ENCODE peak calls at places on chromosomes 11 and 22, in ten cellular contexts. X is astrocyte of the spinal cord, D is cerebellar cortex, C is left ventricle myocardium inferior, J is brain microvascular endothelial cell, O is substantia nigra, T is adrenal gland, S is GDM1, U is AML-193, H is hippocampal formation. Z is an unnamed sample.

GRCh38 chr11:94120946-94121345 is 7.7 kb upstream of the PANX1 start:
- DNase-seq in X (peak; percentile 83), D (no peak), C (no peak), J (peak; percentile 87), O (no peak), T (no peak), S (no peak), U (no peak), H (no peak), Z (no peak)

GRCh38 chr11:6771926-6772898 is at the start of gene OR2AG2:
- DNase-seq in X (no peak), D (no peak), C (no peak), J (no peak), O (peak; percentile 8), T (peak; percentile 17), S (no peak), U (peak; percentile 74), H (no peak), Z (no peak)

GRCh38 chr11:106770489-106771100 is 247.7 kb downstream of the GUCY1A2 start:
- DNase-seq in X (no peak), D (no peak), C (no peak), J (no peak), O (no peak), T (no peak), S (no peak), U (peak; percentile 21), H (no peak), Z (no peak)

GRCh38 chr11:107799245-107799859 is 59.2 kb downstream of the SLC35F2 start:
- DNase-seq in X (peak; percentile 66), D (peak; percentile 68), C (peak; percentile 52), J (peak; percentile 80), O (peak; percentile 43), T (peak; percentile 83), S (peak; percentile 9), U (peak; percentile 51), H (peak; percentile 36), Z (peak; percentile 65)

GRCh38 chr22:41731609-41732008 is 32.3 kb downstream of the MEI1 start:
- DNase-seq in X (no peak), D (no peak), C (no peak), J (no peak), O (no peak), T (no peak), S (no peak), U (no peak), H (no peak), Z (no peak)

GRCh38 chr11:79371152-79371551 is 69.7 kb downstream of the TENM4 start:
- DNase-seq in X (no peak), D (no peak), C (no peak), J (no peak), O (no peak), T (no peak), S (no peak), U (no peak), H (no peak), Z (no peak)

GRCh38 chr11:129855086-129855485 is 39.4 kb downstream of the TMEM45B start:
- DNase-seq in X (no peak), D (no peak), C (no peak), J (no peak), O (no peak), T (no peak), S (no peak), U (no peak), H (no peak), Z (no peak)

GRCh38 chr11:103380031-103380430 is 270.8 kb downstream of the DYNC2H1 start:
- DNase-seq in X (no peak), D (no peak), C (no peak), J (no peak), O (no peak), T (no peak), S (no peak), U (no peak), H (no peak), Z (no peak)

GRCh38 chr22:26748845-26749244 is 91.5 kb downstream of the MIAT start:
- DNase-seq in X (no peak), D (peak; percentile 15), C (no peak), J (no peak), O (peak; percentile 62), T (no peak), S (no peak), U (no peak), H (peak; percentile 37), Z (peak; percentile 33)

GRCh38 chr11:19474954-19475811 is 234.4 kb upstream of the E2F8 start:
- DNase-seq in X (no peak), D (no peak), C (no peak), J (no peak), O (peak; percentile 74), T (no peak), S (no peak), U (no peak), H (peak; percentile 87), Z (peak; percentile 2)

GRCh38 chr22:26406118-26406517 is 22.9 kb upstream of the ASPHD2 start:
- DNase-seq in X (peak; percentile 55), D (no peak), C (no peak), J (peak; percentile 37), O (no peak), T (no peak), S (no peak), U (no peak), H (no peak), Z (no peak)

GRCh38 chr11:35077709-35078695 is 61.0 kb upstream of the CD44 start:
- DNase-seq in X (peak; percentile 63), D (no peak), C (no peak), J (peak; percentile 82), O (no peak), T (no peak), S (peak; percentile 55), U (peak; percentile 78), H (no peak), Z (no peak)

GRCh38 chr11:26558191-26558590 is 13.9 kb downstream of the MUC15 start:
- DNase-seq in X (peak; percentile 5), D (no peak), C (no peak), J (no peak), O (no peak), T (no peak), S (no peak), U (no peak), H (no peak), Z (no peak)

GRCh38 chr11:117410861-117411725 is 83.4 kb downstream of the CEP164 start:
- DNase-seq in X (no peak), D (peak; percentile 21), C (no peak), J (no peak), O (no peak), T (no peak), S (no peak), U (no peak), H (no peak), Z (peak; percentile 47)

GRCh38 chr22:37419916-37420655 is 7.2 kb downstream of the ELFN2 start:
- DNase-seq in X (no peak), D (no peak), C (no peak), J (no peak), O (no peak), T (no peak), S (no peak), U (no peak), H (no peak), Z (no peak)

GRCh38 chr11:120121336-120121735 is 16.6 kb downstream of the TRIM29 start:
- DNase-seq in X (no peak), D (no peak), C (no peak), J (no peak), O (no peak), T (no peak), S (no peak), U (no peak), H (no peak), Z (no peak)

GRCh38 chr11:17013548-17014320 is 480 bp downstream of the PLEKHA7 start:
- DNase-seq in X (no peak), D (no peak), C (no peak), J (no peak), O (no peak), T (no peak), S (no peak), U (no peak), H (no peak), Z (no peak)

GRCh38 chr22:47189056-47189916 is 426.8 kb downstream of the TBC1D22A start:
- DNase-seq in X (no peak), D (no peak), C (no peak), J (no peak), O (no peak), T (peak; percentile 9), S (no peak), U (no peak), H (no peak), Z (no peak)

GRCh38 chr22:46984751-46985506 is 222.5 kb downstream of the TBC1D22A start:
- DNase-seq in X (peak; percentile 74), D (peak; percentile 46), C (no peak), J (peak; percentile 33), O (no peak), T (no peak), S (no peak), U (no peak), H (no peak), Z (peak; percentile 59)

GRCh38 chr11:75563978-75564552 is 2.0 kb downstream of the SERPINH1 start:
- DNase-seq in X (peak; percentile 89), D (no peak), C (peak; percentile 64), J (peak; percentile 87), O (peak; percentile 25), T (peak; percentile 85), S (no peak), U (no peak), H (no peak), Z (no peak)

GRCh38 chr11:117256573-117256972 is 24.1 kb downstream of the RNF214 start:
- DNase-seq in X (peak; percentile 50), D (no peak), C (no peak), J (peak; percentile 48), O (no peak), T (no peak), S (no peak), U (no peak), H (no peak), Z (no peak)

GRCh38 chr22:23137905-23138520 is 3.8 kb downstream of the RSPH14 start:
- DNase-seq in X (peak; percentile 13), D (no peak), C (no peak), J (no peak), O (peak; percentile 22), T (no peak), S (peak; percentile 73), U (peak; percentile 88), H (peak; percentile 11), Z (no peak)

GRCh38 chr11:118170892-118171273 is 5.6 kb downstream of the SCN2B start:
- DNase-seq in X (no peak), D (no peak), C (no peak), J (no peak), O (no peak), T (no peak), S (no peak), U (no peak), H (no peak), Z (no peak)

GRCh38 chr22:26763633-26764295 is 106.4 kb downstream of the MIAT start:
- DNase-seq in X (no peak), D (no peak), C (no peak), J (peak; percentile 20), O (no peak), T (no peak), S (no peak), U (no peak), H (no peak), Z (no peak)

GRCh38 chr22:27193215-27193614 is 535.8 kb downstream of the MIAT start:
- DNase-seq in X (no peak), D (no peak), C (no peak), J (no peak), O (no peak), T (no peak), S (no peak), U (no peak), H (no peak), Z (no peak)

GRCh38 chr11:45843158-45843924 is 3.9 kb upstream of the CRY2 start:
- DNase-seq in X (peak; percentile 87), D (peak; percentile 88), C (peak; percentile 88), J (peak; percentile 95), O (peak; percentile 77), T (peak; percentile 95), S (peak; percentile 52), U (peak; percentile 91), H (peak; percentile 87), Z (peak; percentile 89)

Z was measured in G401.